ENCODE peak calls at places on chromosomes 12 and 14, in four cellular contexts. One of them, this sample, is unnamed.

GRCh38 chr12:128551266-128552025 is 272.3 kb downstream of the SLC15A4 start:
- DNase-seq in HCT116: no peak
- DNase-seq in K562: no peak
- DNase-seq in H1: no peak
- DNase-seq in this sample: no peak

GRCh38 chr14:95530461-95531170 is 4.2 kb upstream of the GLRX5 start:
- DNase-seq in H1: no peak
- DNase-seq in HCT116: no peak
- DNase-seq in K562: no peak
- DNase-seq in this sample: no peak

GRCh38 chr14:72888202-72888601 is 5.7 kb downstream of the DPF3 start:
- DNase-seq in HCT116: no peak
- DNase-seq in K562: no peak
- DNase-seq in H1: no peak
- DNase-seq in this sample: no peak

GRCh38 chr14:95979339-95980042 is 59.7 kb upstream of the C14orf132 start:
- DNase-seq in H1: peak
- DNase-seq in K562: no peak
- DNase-seq in HCT116: no peak
- DNase-seq in this sample: no peak

GRCh38 chr12:21769311-21769710 is 5.2 kb downstream of the KCNJ8 start:
- DNase-seq in HCT116: no peak
- DNase-seq in K562: no peak
- DNase-seq in H1: no peak
- DNase-seq in this sample: no peak

GRCh38 chr12:8644345-8645248 is 18.0 kb downstream of the MFAP5 start:
- DNase-seq in K562: no peak
- DNase-seq in HCT116: no peak
- DNase-seq in H1: no peak
- DNase-seq in this sample: peak

GRCh38 chr12:24960222-24960855 is 11.4 kb upstream of the BCAT1 start:
- DNase-seq in HCT116: peak
- DNase-seq in K562: peak
- DNase-seq in H1: peak
- DNase-seq in this sample: peak

GRCh38 chr12:131195796-131196195 is 242.1 kb downstream of the ADGRD1 start:
- DNase-seq in K562: no peak
- DNase-seq in H1: no peak
- DNase-seq in HCT116: no peak
- DNase-seq in this sample: no peak

GRCh38 chr12:25682421-25682820 is 129.3 kb upstream of the LMNTD1 start:
- DNase-seq in HCT116: no peak
- DNase-seq in H1: no peak
- DNase-seq in K562: no peak
- DNase-seq in this sample: no peak

GRCh38 chr12:29073631-29074239 is 75.3 kb upstream of the FAR2 start:
- DNase-seq in K562: peak
- DNase-seq in H1: no peak
- DNase-seq in HCT116: peak
- DNase-seq in this sample: no peak

GRCh38 chr14:55146425-55146824 is 17.4 kb downstream of the LGALS3 start:
- DNase-seq in H1: no peak
- DNase-seq in K562: no peak
- DNase-seq in HCT116: no peak
- DNase-seq in this sample: no peak

GRCh38 chr12:68341822-68342221 is 9.7 kb upstream of the MDM1 start:
- DNase-seq in H1: no peak
- DNase-seq in K562: no peak
- DNase-seq in HCT116: no peak
- DNase-seq in this sample: no peak

GRCh38 chr14:103856105-103856504 is 8.7 kb upstream of the PPP1R13B start:
- DNase-seq in H1: peak
- DNase-seq in K562: no peak
- DNase-seq in HCT116: no peak
- DNase-seq in this sample: no peak

GRCh38 chr12:2117541-2117940 is 64.8 kb downstream of the CACNA1C start:
- DNase-seq in H1: no peak
- DNase-seq in K562: no peak
- DNase-seq in HCT116: no peak
- DNase-seq in this sample: no peak

GRCh38 chr14:94685681-94686485 is 73.7 kb downstream of the SERPINA3 start:
- DNase-seq in H1: no peak
- DNase-seq in K562: no peak
- DNase-seq in HCT116: no peak
- DNase-seq in this sample: no peak

GRCh38 chr14:104433401-104434213 is 146.0 kb upstream of the C14orf180 start:
- DNase-seq in HCT116: no peak
- DNase-seq in K562: no peak
- DNase-seq in H1: no peak
- DNase-seq in this sample: no peak

GRCh38 chr12:15662303-15662980 is 126.7 kb downstream of the EPS8 start:
- DNase-seq in HCT116: peak
- DNase-seq in H1: no peak
- DNase-seq in K562: no peak
- DNase-seq in this sample: no peak

GRCh38 chr14:62364161-62364560 is 601.9 kb downstream of the SNAPC1 start:
- DNase-seq in H1: no peak
- DNase-seq in K562: no peak
- DNase-seq in HCT116: no peak
- DNase-seq in this sample: no peak

GRCh38 chr12:3928538-3929220 is 55.5 kb upstream of the PARP11 start:
- DNase-seq in H1: no peak
- DNase-seq in K562: no peak
- DNase-seq in HCT116: no peak
- DNase-seq in this sample: no peak

GRCh38 chr14:60738843-60739508 is 4.4 kb downstream of the MNAT1 start:
- DNase-seq in HCT116: no peak
- DNase-seq in H1: no peak
- DNase-seq in K562: no peak
- DNase-seq in this sample: no peak

GRCh38 chr14:95157987-95158712 is 821 bp upstream of the DICER1 start:
- DNase-seq in HCT116: no peak
- DNase-seq in K562: peak
- DNase-seq in H1: no peak
- DNase-seq in this sample: no peak

GRCh38 chr12:113003631-113004030 is 25.3 kb downstream of the OAS2 start:
- DNase-seq in HCT116: no peak
- DNase-seq in H1: no peak
- DNase-seq in K562: no peak
- DNase-seq in this sample: no peak

GRCh38 chr14:74089251-74090020 is 4.7 kb downstream of the LIN52 start:
- DNase-seq in H1: no peak
- DNase-seq in K562: no peak
- DNase-seq in HCT116: no peak
- DNase-seq in this sample: no peak

GRCh38 chr14:100333867-100334266 is 10.7 kb downstream of the SLC25A47 start:
- DNase-seq in K562: no peak
- DNase-seq in H1: no peak
- DNase-seq in HCT116: no peak
- DNase-seq in this sample: no peak

GRCh38 chr12:128131955-128132354 is 135.0 kb upstream of the TMEM132C start:
- DNase-seq in HCT116: no peak
- DNase-seq in K562: no peak
- DNase-seq in H1: no peak
- DNase-seq in this sample: no peak

DNA sequence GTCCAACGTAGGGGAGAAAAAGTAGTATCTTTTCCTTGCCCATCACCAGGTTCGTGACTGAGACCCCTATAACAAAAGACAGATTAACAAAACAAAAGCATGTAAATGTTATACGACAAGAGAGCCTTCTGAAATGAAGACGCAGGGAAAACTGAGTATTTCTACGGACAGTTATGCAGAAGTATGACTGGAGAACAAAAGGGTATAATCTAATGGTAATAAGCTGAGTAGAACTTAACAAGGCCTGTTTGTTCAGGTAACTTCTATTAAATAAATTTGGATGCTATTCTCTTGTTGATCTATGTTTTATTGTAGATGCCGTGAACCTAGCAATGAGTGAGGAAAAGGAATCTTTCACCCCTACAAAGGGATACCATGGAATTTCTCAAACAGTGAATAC is 3.0 kb upstream of the CLEC7A start:
- DNase-seq in K562: no peak
- DNase-seq in H1: no peak
- DNase-seq in HCT116: no peak
- DNase-seq in this sample: no peak
- TF ChIP-seq EGR1 in K562: no peak
- TF ChIP-seq EGR1 in H1: no peak
- TF ChIP-seq EGR1 in HCT116: no peak
- TF ChIP-seq EGR1 in this sample: no peak

GRCh38 chr12:5694759-5695409 is 250.2 kb downstream of the ANO2 start:
- DNase-seq in K562: no peak
- DNase-seq in HCT116: peak
- DNase-seq in H1: no peak
- DNase-seq in this sample: no peak
- TF ChIP-seq EGR1 in K562: no peak
- TF ChIP-seq EGR1 in HCT116: no peak
- TF ChIP-seq EGR1 in H1: no peak
- TF ChIP-seq EGR1 in this sample: no peak

GRCh38 chr12:55972045-55972843 is 1.6 kb upstream of the RAB5B start:
- DNase-seq in HCT116: no peak
- DNase-seq in K562: peak
- DNase-seq in H1: no peak
- DNase-seq in this sample: no peak
- TF ChIP-seq EGR1 in HCT116: no peak
- TF ChIP-seq EGR1 in K562: no peak
- TF ChIP-seq EGR1 in H1: no peak
- TF ChIP-seq EGR1 in this sample: no peak

DNA sequence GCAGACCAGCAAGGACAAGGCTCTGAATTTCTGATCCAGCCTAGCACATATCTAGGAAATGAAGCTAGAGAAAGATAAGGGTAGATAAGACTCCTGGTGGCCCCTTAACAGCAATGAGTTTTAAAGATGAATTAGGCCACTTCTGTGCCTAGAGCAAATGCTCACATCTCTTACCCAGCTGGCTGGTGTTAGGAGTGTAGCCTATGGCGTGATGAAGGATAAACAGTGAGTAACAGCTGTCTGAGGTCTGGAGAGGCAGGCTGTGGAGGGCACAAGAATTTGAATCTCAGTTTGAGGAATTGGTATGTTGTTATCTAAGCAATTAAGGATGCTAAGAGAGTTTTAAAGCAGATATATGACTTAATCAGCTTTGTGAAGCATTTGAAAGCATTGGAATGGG is 161.7 kb downstream of the SRGAP1 start:
- DNase-seq in K562: no peak
- DNase-seq in HCT116: no peak
- DNase-seq in H1: no peak
- DNase-seq in this sample: no peak
- TF ChIP-seq EGR1 in K562: no peak
- TF ChIP-seq EGR1 in HCT116: no peak
- TF ChIP-seq EGR1 in H1: no peak
- TF ChIP-seq EGR1 in this sample: no peak

GRCh38 chr12:111904438-111904837 is 62.4 kb downstream of the MAPKAPK5 start:
- DNase-seq in HCT116: no peak
- DNase-seq in H1: peak
- DNase-seq in K562: no peak
- DNase-seq in this sample: no peak
- TF ChIP-seq EGR1 in HCT116: no peak
- TF ChIP-seq EGR1 in H1: no peak
- TF ChIP-seq EGR1 in K562: no peak
- TF ChIP-seq EGR1 in this sample: no peak

This sample was measured in GM12878.